ENCODE peak calls at places on chromosomes 4 and X, in four cellular contexts. C is HFF-Myc, T is foreskin fibroblast, R is H9. J is an unnamed sample.

GRCh38 chr4:158884280-158884679 is 115.5 kb downstream of the FNIP2 start:
- DNase-seq in C (no peak), T (peak), R (no peak), J (no peak)

GRCh38 chr4:7377223-7377865 is 57.4 kb downstream of the PSAPL1 start:
- DNase-seq in C (no peak), T (no peak), R (no peak), J (no peak)

GRCh38 chr4:83639849-83640493 is 104.1 kb downstream of the GPAT3 start:
- DNase-seq in C (peak), T (peak), R (peak), J (peak)

GRCh38 chrX:153397256-153397960 is 3.7 kb downstream of the PNMA6E start:
- DNase-seq in C (no peak), T (no peak), R (no peak), J (no peak)

GRCh38 chr4:147034372-147034771 is 88.7 kb upstream of the TTC29 start:
- DNase-seq in C (no peak), T (peak), R (no peak), J (no peak)

GRCh38 chr4:124334119-124334518 is 378.4 kb downstream of the ANKRD50 start:
- DNase-seq in C (peak), T (peak), R (no peak), J (peak)

GRCh38 chr4:80125252-80126177 is 52.5 kb upstream of the ANTXR2 start:
- DNase-seq in C (peak), T (peak), R (no peak), J (peak)

GRCh38 chr4:153676984-153677383 is 7.1 kb upstream of the TLR2 start:
- DNase-seq in C (peak), T (peak), R (no peak), J (no peak)

GRCh38 chr4:184534511-184535391 is 60.4 kb upstream of the IRF2 start:
- DNase-seq in C (no peak), T (peak), R (no peak), J (no peak)

GRCh38 chr4:6324999-6325790 is 55.5 kb downstream of the WFS1 start:
- DNase-seq in C (no peak), T (no peak), R (no peak), J (no peak)

GRCh38 chr4:150234246-150234645 is 156.0 kb downstream of the DCLK2 start:
- DNase-seq in C (no peak), T (no peak), R (no peak), J (no peak)

GRCh38 chr4:56055027-56055976 is 106.6 kb downstream of the CEP135 start:
- DNase-seq in C (no peak), T (no peak), R (no peak), J (no peak)

GRCh38 chr4:84493092-84493850 is 5.8 kb downstream of the NKX6-1 start:
- DNase-seq in C (no peak), T (no peak), R (peak), J (peak)

GRCh38 chrX:42530027-42530426 is 247.9 kb downstream of the PPP1R2C start:
- DNase-seq in C (no peak), T (peak), R (no peak), J (no peak)

GRCh38 chr4:86582453-86582852 is 11.7 kb upstream of the PTPN13 start:
- DNase-seq in C (no peak), T (no peak), R (no peak), J (no peak)

GRCh38 chr4:6633091-6633906 is 7.2 kb upstream of the MRFAP1 start:
- DNase-seq in C (no peak), T (no peak), R (no peak), J (no peak)

GRCh38 chr4:105520819-105521790 is 31.3 kb upstream of the ARHGEF38 start:
- DNase-seq in C (peak), T (no peak), R (no peak), J (peak)

GRCh38 chrX:78307665-78308064 is 19.7 kb downstream of the CYSLTR1 start:
- DNase-seq in C (no peak), T (no peak), R (no peak), J (no peak)

GRCh38 chr4:27318740-27319139 is 458.1 kb downstream of the STIM2 start:
- DNase-seq in C (peak), T (peak), R (peak), J (peak)

GRCh38 chr4:182175788-182176519 is 67.2 kb upstream of the TENM3 start:
- DNase-seq in C (no peak), T (no peak), R (no peak), J (no peak)

GRCh38 chr4:17958185-17958584 is 63.4 kb downstream of the LCORL start:
- DNase-seq in C (no peak), T (no peak), R (no peak), J (no peak)

GRCh38 chr4:158807696-158808095 is 38.9 kb downstream of the FNIP2 start:
- DNase-seq in C (no peak), T (no peak), R (no peak), J (no peak)

GRCh38 chrX:104707572-104707971 is 141.6 kb downstream of the IL1RAPL2 start:
- DNase-seq in C (no peak), T (no peak), R (no peak), J (no peak)

GRCh38 chr4:159141193-159141592 is 38.3 kb downstream of the RAPGEF2 start:
- DNase-seq in C (no peak), T (no peak), R (no peak), J (no peak)

GRCh38 chrX:129755779-129756650 is 17.2 kb downstream of the XPNPEP2 start:
- DNase-seq in C (no peak), T (no peak), R (peak), J (no peak)

GRCh38 chr4:126630171-126630570 is 1002.6 kb upstream of the INTU start:
- DNase-seq in C (no peak), T (peak), R (no peak), J (no peak)

GRCh38 chr4:39274503-39274902 is 91.7 kb downstream of the RFC1 start:
- DNase-seq in C (no peak), T (no peak), R (no peak), J (no peak)

GRCh38 chr4:101451086-101451485 is 103.8 kb upstream of the PPP3CA start:
- DNase-seq in C (no peak), T (no peak), R (no peak), J (no peak)

GRCh38 chrX:33741807-33742206 is 390.3 kb downstream of the FAM47A start:
- DNase-seq in C (no peak), T (no peak), R (peak), J (no peak)

GRCh38 chr4:6987566-6987920 is 55.6 kb upstream of the TADA2B start:
- DNase-seq in C (no peak), T (no peak), R (no peak), J (no peak)

GRCh38 chr4:56666279-56666678 is 14.8 kb downstream of the HOPX start:
- DNase-seq in C (no peak), T (peak), R (no peak), J (no peak)

GRCh38 chrX:34521563-34521962 is 135.5 kb downstream of the TMEM47 start:
- DNase-seq in C (no peak), T (no peak), R (peak), J (no peak)

GRCh38 chr4:54440394-54441223 is 211.5 kb downstream of the PDGFRA start:
- DNase-seq in C (no peak), T (peak), R (no peak), J (peak)

GRCh38 chr4:166144607-166145006 is 271.6 kb downstream of the TLL1 start:
- DNase-seq in C (no peak), T (no peak), R (no peak), J (no peak)

GRCh38 chr4:74423101-74423500 is 21.8 kb upstream of the AREG start:
- DNase-seq in C (peak), T (peak), R (no peak), J (no peak)

GRCh38 chrX:21961142-21961541 is 20.6 kb downstream of the SMS start:
- DNase-seq in C (no peak), T (no peak), R (no peak), J (no peak)

GRCh38 chr4:48431401-48431800 is 51.7 kb upstream of the SLC10A4 start:
- DNase-seq in C (no peak), T (no peak), R (no peak), J (no peak)

GRCh38 chr4:7433376-7434140 is 1.2 kb downstream of the PSAPL1 start:
- DNase-seq in C (no peak), T (no peak), R (no peak), J (no peak)

GRCh38 chrX:9530848-9531274 is 66.0 kb downstream of the TBL1X start:
- DNase-seq in C (peak), T (peak), R (peak), J (peak)

GRCh38 chr4:168549145-168549544 is 52.3 kb downstream of the PALLD start:
- DNase-seq in C (no peak), T (no peak), R (no peak), J (no peak)

GRCh38 chr4:168550071-168550766 is 53.4 kb downstream of the PALLD start:
- DNase-seq in C (no peak), T (no peak), R (no peak), J (no peak)

GRCh38 chr4:168551211-168551610 is 54.4 kb downstream of the PALLD start:
- DNase-seq in C (peak), T (no peak), R (no peak), J (no peak)

GRCh38 chr4:168553714-168554370 is 57.0 kb downstream of the PALLD start:
- DNase-seq in C (no peak), T (no peak), R (no peak), J (no peak)

DNA sequence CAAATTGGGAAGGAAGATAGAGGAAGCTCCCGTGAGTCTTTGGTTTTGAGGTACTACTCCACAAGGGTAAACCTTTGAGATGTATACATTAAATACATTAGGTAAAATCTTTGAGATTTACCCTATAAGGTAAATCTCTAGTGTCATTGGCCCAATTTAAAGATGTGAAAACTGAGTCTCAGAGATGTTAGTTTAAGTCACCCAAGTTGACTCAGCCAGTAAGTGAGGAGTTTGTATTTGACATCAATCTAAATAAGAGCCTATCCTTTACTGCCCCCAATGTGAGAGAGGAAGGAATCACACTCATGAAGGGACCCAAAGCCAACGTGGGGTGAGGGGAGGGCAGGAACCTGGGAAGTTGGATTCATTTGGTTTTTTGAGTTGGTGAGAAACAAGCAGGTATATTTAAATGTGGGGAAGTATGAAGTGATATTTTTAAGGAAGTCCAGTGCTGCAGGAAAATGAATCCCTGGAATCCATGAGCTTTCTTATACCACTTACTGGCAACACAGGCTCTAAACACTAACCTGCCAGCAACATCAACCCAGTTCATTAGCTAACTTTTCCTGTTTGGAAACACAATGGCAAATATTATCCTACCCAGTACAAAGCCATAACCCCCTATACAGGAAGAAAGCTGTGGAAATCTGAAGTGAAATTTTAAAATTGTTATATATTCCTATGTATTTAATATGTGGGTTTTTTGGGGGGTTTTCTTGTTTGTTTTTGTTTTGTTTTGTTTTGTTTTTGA is 55.3 kb downstream of the PALLD start:
- DNase-seq in C (no peak), T (no peak), R (no peak), J (no peak)
- TF ChIP-seq CTCF in C (peak), T (no peak), R (peak), J (no peak)

DNA sequence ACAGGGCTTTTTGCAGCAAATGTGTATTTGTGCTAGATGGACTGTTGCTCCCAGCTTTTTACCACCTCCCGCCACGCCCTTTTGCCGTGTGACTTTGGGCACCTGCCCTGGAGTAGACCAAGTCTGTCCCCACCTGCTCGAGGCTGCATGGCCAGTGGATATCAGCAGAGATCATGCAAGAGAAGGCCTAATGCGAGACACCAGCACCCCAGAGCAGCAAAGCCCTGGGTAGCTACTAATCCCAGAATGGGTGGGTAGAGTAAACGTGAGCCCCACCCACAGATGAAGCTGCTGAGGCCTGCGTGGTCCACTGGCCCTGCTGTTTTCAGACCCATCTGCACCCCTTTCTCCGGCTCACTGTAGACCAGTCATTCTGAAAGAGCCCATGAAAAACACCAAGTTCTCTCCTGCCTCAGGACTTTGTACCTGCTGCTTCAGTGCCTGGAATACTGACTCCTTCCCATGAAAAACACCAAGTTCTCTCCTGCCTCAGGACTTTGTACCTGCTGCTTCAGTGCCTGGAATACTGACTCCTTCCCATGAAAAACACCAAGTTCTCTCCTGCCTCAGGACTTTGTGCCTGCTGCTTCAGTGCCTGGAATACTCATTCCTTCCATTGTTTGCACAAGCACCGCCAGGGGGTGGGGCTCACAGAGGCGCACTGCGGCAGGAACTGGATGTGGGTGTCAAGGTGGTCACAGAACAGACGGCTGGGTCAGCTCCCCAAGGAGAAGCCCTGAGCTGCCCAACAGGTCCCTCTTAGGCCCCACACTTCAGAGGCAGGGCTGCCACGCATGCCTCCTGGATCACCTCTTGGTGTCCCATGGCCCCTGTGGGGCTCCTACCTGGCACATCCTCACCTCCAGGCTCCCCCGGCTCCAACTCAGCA is 5.1 kb upstream of the TNIP2 start:
- DNase-seq in C (no peak), T (no peak), R (peak), J (no peak)
- TF ChIP-seq CTCF in C (no peak), T (no peak), R (peak), J (no peak)

DNA sequence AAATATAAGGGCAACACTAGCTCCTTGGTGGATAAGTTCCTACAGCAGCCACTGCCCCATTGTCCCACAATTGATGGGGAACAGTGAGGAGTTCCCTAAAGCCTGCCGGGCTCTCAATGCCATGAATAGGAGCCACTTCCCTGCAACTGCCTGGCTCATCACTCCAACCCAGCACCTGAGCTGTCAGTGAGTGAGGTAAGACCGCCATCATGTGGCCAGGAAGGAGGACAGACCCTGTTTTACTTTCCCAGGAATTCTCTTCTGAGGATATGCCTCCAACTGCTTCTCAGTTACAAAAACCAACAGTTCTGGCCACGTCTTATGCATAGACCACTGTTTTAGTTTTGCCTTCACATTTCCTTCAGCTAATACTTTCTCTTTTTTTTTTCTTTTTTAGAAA is 45.5 kb downstream of the SRPX start:
- DNase-seq in C (no peak), T (no peak), R (peak), J (peak)
- TF ChIP-seq CTCF in C (peak), T (peak), R (peak), J (peak)

DNA sequence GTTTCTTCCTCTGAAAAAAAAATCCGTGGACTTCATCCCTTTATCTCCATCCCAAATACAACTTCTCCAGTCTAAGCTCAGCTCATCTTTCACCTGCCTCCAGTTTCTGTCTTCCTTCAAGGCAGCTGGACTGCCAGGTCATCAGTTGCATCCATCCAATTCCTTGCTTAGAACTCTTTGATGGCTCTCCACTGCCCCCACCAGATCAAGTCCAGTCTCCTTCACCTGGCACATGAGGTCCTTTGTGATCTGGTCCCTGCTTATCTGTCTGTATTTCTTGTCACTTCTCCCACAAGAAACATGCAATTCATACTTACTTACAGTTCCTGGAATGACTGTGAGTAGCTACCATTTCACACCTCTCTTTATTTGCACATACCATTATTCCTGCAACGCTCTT is 33.8 kb downstream of the OTUD6A start:
- DNase-seq in C (no peak), T (no peak), R (peak), J (peak)
- TF ChIP-seq CTCF in C (no peak), T (no peak), R (peak), J (no peak)

GRCh38 chrX:79366556-79366887 is 612 bp downstream of the ITM2A start:
- DNase-seq in C (no peak), T (no peak), R (no peak), J (no peak)
- TF ChIP-seq CTCF in C (no peak), T (no peak), R (no peak), J (no peak)

DNA sequence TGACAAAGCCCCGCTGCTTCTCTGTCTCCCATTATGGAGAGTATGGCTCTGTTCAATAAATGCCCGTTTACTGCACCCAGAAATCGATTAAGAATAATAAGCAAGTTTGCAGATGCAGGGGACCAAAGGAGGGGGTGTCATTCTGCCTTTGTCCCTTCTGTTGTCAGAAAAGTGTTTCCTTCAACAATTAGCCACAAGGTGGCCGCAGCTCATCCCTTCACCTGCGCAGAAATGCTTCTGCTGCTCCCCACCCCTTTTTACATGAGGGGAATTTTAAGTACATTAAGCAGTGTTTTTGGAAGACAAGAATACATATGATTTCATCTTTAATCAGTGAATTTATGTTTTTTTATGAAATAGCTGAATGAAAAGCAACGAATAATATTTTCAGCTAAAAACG is 175.6 kb upstream of the ARX start:
- DNase-seq in C (no peak), T (no peak), R (no peak), J (no peak)
- TF ChIP-seq CTCF in C (no peak), T (no peak), R (peak), J (no peak)

GRCh38 chr4:95536650-95537049 is 12.1 kb downstream of the UNC5C start:
- DNase-seq in C (no peak), T (no peak), R (no peak), J (no peak)
- TF ChIP-seq CTCF in C (no peak), T (no peak), R (no peak), J (no peak)

DNA sequence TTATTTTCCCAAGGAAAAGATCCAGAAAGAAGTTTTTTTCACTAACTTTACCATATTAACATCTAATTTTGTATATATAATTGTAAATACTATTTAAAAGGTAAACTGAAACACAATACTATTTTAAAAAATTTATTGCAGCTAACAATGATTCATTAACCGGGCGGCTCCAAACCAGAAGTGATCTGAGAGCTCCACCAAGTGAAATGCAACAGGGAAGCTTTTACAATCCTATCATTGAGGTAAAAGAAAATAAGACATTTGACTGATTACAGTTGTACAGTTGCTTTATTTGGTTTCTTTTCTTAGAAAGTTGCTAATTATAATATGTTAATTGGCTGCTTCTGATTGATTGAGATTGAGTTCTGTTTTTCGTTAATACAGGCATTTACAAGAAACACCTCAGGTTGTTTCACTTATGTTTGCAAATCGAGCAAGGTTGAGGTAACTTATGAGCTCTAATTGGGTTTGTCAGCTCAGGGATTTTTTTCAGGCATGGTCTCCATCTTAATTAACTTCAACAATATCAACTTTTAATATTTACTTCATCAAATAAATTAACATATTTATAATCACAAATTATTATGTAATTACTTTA is 220.2 kb upstream of the UGT8 start:
- DNase-seq in C (peak), T (peak), R (no peak), J (no peak)
- TF ChIP-seq CTCF in C (peak), T (peak), R (peak), J (no peak)